ENCODE peak calls at places on chromosomes 7 and 10, in eight cellular contexts. One of them, this sample, is unnamed.

GRCh38 chr7:115662120-115662519 is 368.4 kb downstream of the TFEC start:
- DNase-seq in naive thymus-derived CD4-positive, alpha-beta T cell: no peak
- DNase-seq in CD8-positive, alpha-beta T cell: no peak
- DNase-seq in colonic mucosa: no peak
- DNase-seq in hepatocyte: no peak
- DNase-seq in HCT116: no peak
- DNase-seq in CD8-positive, alpha-beta memory T cell: no peak
- DNase-seq in thoracic aorta: no peak
- DNase-seq in this sample: no peak

GRCh38 chr7:70040971-70041766 is 442.9 kb downstream of the AUTS2 start:
- DNase-seq in naive thymus-derived CD4-positive, alpha-beta T cell: no peak
- DNase-seq in CD8-positive, alpha-beta T cell: no peak
- DNase-seq in colonic mucosa: no peak
- DNase-seq in hepatocyte: peak; percentile 36
- DNase-seq in HCT116: no peak
- DNase-seq in CD8-positive, alpha-beta memory T cell: no peak
- DNase-seq in thoracic aorta: no peak
- DNase-seq in this sample: no peak

GRCh38 chr7:25823571-25823970 is 328.4 kb upstream of the NFE2L3 start:
- DNase-seq in naive thymus-derived CD4-positive, alpha-beta T cell: no peak
- DNase-seq in CD8-positive, alpha-beta T cell: no peak
- DNase-seq in colonic mucosa: no peak
- DNase-seq in hepatocyte: no peak
- DNase-seq in HCT116: no peak
- DNase-seq in CD8-positive, alpha-beta memory T cell: no peak
- DNase-seq in thoracic aorta: no peak
- DNase-seq in this sample: no peak

GRCh38 chr7:80781146-80781545 is 137.7 kb downstream of the SEMA3C start:
- DNase-seq in naive thymus-derived CD4-positive, alpha-beta T cell: no peak
- DNase-seq in CD8-positive, alpha-beta T cell: no peak
- DNase-seq in colonic mucosa: no peak
- DNase-seq in hepatocyte: no peak
- DNase-seq in HCT116: no peak
- DNase-seq in CD8-positive, alpha-beta memory T cell: no peak
- DNase-seq in thoracic aorta: no peak
- DNase-seq in this sample: no peak

GRCh38 chr7:24052572-24053223 is 231.3 kb upstream of the NPY start:
- DNase-seq in naive thymus-derived CD4-positive, alpha-beta T cell: no peak
- DNase-seq in CD8-positive, alpha-beta T cell: no peak
- DNase-seq in colonic mucosa: no peak
- DNase-seq in hepatocyte: no peak
- DNase-seq in HCT116: peak; percentile 7
- DNase-seq in CD8-positive, alpha-beta memory T cell: no peak
- DNase-seq in thoracic aorta: no peak
- DNase-seq in this sample: no peak

GRCh38 chr7:4247106-4247876 is 434.8 kb upstream of the FOXK1 start:
- DNase-seq in naive thymus-derived CD4-positive, alpha-beta T cell: no peak
- DNase-seq in CD8-positive, alpha-beta T cell: no peak
- DNase-seq in colonic mucosa: no peak
- DNase-seq in hepatocyte: no peak
- DNase-seq in HCT116: no peak
- DNase-seq in CD8-positive, alpha-beta memory T cell: no peak
- DNase-seq in thoracic aorta: no peak
- DNase-seq in this sample: no peak

GRCh38 chr7:69411018-69411417 is 187.3 kb upstream of the AUTS2 start:
- DNase-seq in naive thymus-derived CD4-positive, alpha-beta T cell: no peak
- DNase-seq in CD8-positive, alpha-beta T cell: no peak
- DNase-seq in colonic mucosa: no peak
- DNase-seq in hepatocyte: no peak
- DNase-seq in HCT116: no peak
- DNase-seq in CD8-positive, alpha-beta memory T cell: no peak
- DNase-seq in thoracic aorta: no peak
- DNase-seq in this sample: no peak

GRCh38 chr10:129703287-129704137 is 236.5 kb downstream of the MGMT start:
- DNase-seq in naive thymus-derived CD4-positive, alpha-beta T cell: no peak
- DNase-seq in CD8-positive, alpha-beta T cell: no peak
- DNase-seq in colonic mucosa: no peak
- DNase-seq in hepatocyte: no peak
- DNase-seq in HCT116: no peak
- DNase-seq in CD8-positive, alpha-beta memory T cell: no peak
- DNase-seq in thoracic aorta: no peak
- DNase-seq in this sample: no peak

GRCh38 chr7:7119668-7120208 is 62.6 kb upstream of the C1GALT1 start:
- DNase-seq in naive thymus-derived CD4-positive, alpha-beta T cell: no peak
- DNase-seq in CD8-positive, alpha-beta T cell: no peak
- DNase-seq in colonic mucosa: no peak
- DNase-seq in hepatocyte: no peak
- DNase-seq in HCT116: no peak
- DNase-seq in CD8-positive, alpha-beta memory T cell: no peak
- DNase-seq in thoracic aorta: no peak
- DNase-seq in this sample: no peak

GRCh38 chr10:97858001-97858439 is 8.4 kb downstream of the GOLGA7B start:
- DNase-seq in naive thymus-derived CD4-positive, alpha-beta T cell: no peak
- DNase-seq in CD8-positive, alpha-beta T cell: no peak
- DNase-seq in colonic mucosa: no peak
- DNase-seq in hepatocyte: peak; percentile 44
- DNase-seq in HCT116: no peak
- DNase-seq in CD8-positive, alpha-beta memory T cell: no peak
- DNase-seq in thoracic aorta: no peak
- DNase-seq in this sample: no peak

GRCh38 chr7:103996017-103996551 is 6.6 kb upstream of the RELN start:
- DNase-seq in naive thymus-derived CD4-positive, alpha-beta T cell: no peak
- DNase-seq in CD8-positive, alpha-beta T cell: no peak
- DNase-seq in colonic mucosa: no peak
- DNase-seq in hepatocyte: no peak
- DNase-seq in HCT116: no peak
- DNase-seq in CD8-positive, alpha-beta memory T cell: no peak
- DNase-seq in thoracic aorta: no peak
- DNase-seq in this sample: no peak

GRCh38 chr10:770975-771374 is 81.5 kb upstream of the DIP2C start:
- DNase-seq in naive thymus-derived CD4-positive, alpha-beta T cell: no peak
- DNase-seq in CD8-positive, alpha-beta T cell: no peak
- DNase-seq in colonic mucosa: peak; percentile 10
- DNase-seq in hepatocyte: no peak
- DNase-seq in HCT116: no peak
- DNase-seq in CD8-positive, alpha-beta memory T cell: no peak
- DNase-seq in thoracic aorta: no peak
- DNase-seq in this sample: no peak

GRCh38 chr10:129972966-129973673 is 9.0 kb upstream of the EBF3 start:
- DNase-seq in naive thymus-derived CD4-positive, alpha-beta T cell: no peak
- DNase-seq in CD8-positive, alpha-beta T cell: no peak
- DNase-seq in colonic mucosa: no peak
- DNase-seq in hepatocyte: no peak
- DNase-seq in HCT116: no peak
- DNase-seq in CD8-positive, alpha-beta memory T cell: no peak
- DNase-seq in thoracic aorta: no peak
- DNase-seq in this sample: no peak

GRCh38 chr10:7410800-7411670 is at the start of gene SFMBT2:
- DNase-seq in naive thymus-derived CD4-positive, alpha-beta T cell: peak; percentile 60
- DNase-seq in CD8-positive, alpha-beta T cell: peak; percentile 67
- DNase-seq in colonic mucosa: peak; percentile 42
- DNase-seq in hepatocyte: peak; percentile 75
- DNase-seq in HCT116: no peak
- DNase-seq in CD8-positive, alpha-beta memory T cell: peak; percentile 56
- DNase-seq in thoracic aorta: no peak
- DNase-seq in this sample: no peak
- H3K4me3 ChIP-seq in naive thymus-derived CD4-positive, alpha-beta T cell: peak within 1 kb of the TSS; percentile 92
- H3K4me3 ChIP-seq in CD8-positive, alpha-beta T cell: peak within 1 kb of the TSS; percentile 96
- H3K4me3 ChIP-seq in colonic mucosa: peak within 1 kb of the TSS; percentile 54
- H3K4me3 ChIP-seq in hepatocyte: peak within 1 kb of the TSS; percentile 81
- H3K4me3 ChIP-seq in HCT116: no peak within 1 kb of the TSS
- H3K4me3 ChIP-seq in CD8-positive, alpha-beta memory T cell: peak within 1 kb of the TSS; percentile 96
- H3K4me3 ChIP-seq in thoracic aorta: peak within 1 kb of the TSS; percentile 85
- H3K4me3 ChIP-seq in this sample: peak within 1 kb of the TSS; percentile 53

DNA sequence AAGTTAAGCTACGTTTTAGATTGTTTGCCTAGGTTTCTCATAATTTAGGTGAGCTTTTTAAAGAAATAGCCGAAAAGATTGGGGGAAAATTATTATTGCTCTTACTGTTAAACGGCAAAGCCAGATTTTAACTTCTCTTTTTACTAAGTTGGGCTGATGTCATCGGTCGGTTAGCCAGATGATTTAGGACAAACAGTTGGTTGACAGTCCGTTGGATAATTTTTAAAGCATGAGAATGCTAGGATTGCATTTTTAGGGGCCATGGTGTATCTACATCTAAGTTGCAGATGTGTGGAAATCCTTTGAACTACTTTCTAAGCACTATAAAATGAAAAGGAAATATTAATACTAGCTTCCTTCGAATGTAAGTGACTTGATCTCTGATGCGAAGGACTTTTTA is 280.9 kb upstream of the AKR1E2 start:
- DNase-seq in naive thymus-derived CD4-positive, alpha-beta T cell: no peak
- DNase-seq in CD8-positive, alpha-beta T cell: no peak
- DNase-seq in colonic mucosa: no peak
- DNase-seq in hepatocyte: no peak
- DNase-seq in HCT116: no peak
- DNase-seq in CD8-positive, alpha-beta memory T cell: no peak
- DNase-seq in thoracic aorta: no peak
- DNase-seq in this sample: no peak
- H3K4me1 ChIP-seq in naive thymus-derived CD4-positive, alpha-beta T cell: no peaks in the 10 kb centered on the region
- H3K4me1 ChIP-seq in CD8-positive, alpha-beta T cell: no peaks in the 10 kb centered on the region
- H3K4me1 ChIP-seq in colonic mucosa: no peaks in the 10 kb centered on the region
- H3K4me1 ChIP-seq in hepatocyte: peaks cover 4% of the 10 kb centered on the region
- H3K4me1 ChIP-seq in HCT116: no peaks in the 10 kb centered on the region
- H3K4me1 ChIP-seq in CD8-positive, alpha-beta memory T cell: no peaks in the 10 kb centered on the region
- H3K4me1 ChIP-seq in thoracic aorta: peaks cover 17% of the 10 kb centered on the region
- H3K4me1 ChIP-seq in this sample: no peaks in the 10 kb centered on the region

DNA sequence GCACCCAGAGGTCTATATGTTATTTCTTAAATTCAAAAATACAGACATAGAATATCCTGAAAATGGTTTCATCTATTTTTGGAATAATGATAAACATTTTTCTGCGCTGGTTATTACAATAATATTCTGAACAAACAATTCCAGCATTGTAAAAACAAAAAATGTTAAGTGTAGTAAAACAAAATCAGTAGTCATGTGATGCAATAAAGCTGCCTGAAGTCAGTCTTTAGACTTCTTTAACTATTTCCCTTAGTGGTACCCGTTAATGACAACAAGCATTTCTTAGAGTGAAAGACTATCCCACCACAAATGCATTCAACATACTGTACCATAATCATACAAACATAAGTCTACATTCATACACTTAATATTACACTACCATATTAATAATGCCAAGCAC is 1.6 kb downstream of the SKAP2 start:
- DNase-seq in naive thymus-derived CD4-positive, alpha-beta T cell: no peak
- DNase-seq in CD8-positive, alpha-beta T cell: no peak
- DNase-seq in colonic mucosa: no peak
- DNase-seq in hepatocyte: no peak
- DNase-seq in HCT116: no peak
- DNase-seq in CD8-positive, alpha-beta memory T cell: no peak
- DNase-seq in thoracic aorta: no peak
- DNase-seq in this sample: no peak
- H3K4me3 ChIP-seq in naive thymus-derived CD4-positive, alpha-beta T cell: no peak overlapping the region
- H3K4me3 ChIP-seq in CD8-positive, alpha-beta T cell: no peak overlapping the region
- H3K4me3 ChIP-seq in colonic mucosa: no peak overlapping the region
- H3K4me3 ChIP-seq in hepatocyte: no peak overlapping the region
- H3K4me3 ChIP-seq in HCT116: peak overlapping the region; percentile 64
- H3K4me3 ChIP-seq in CD8-positive, alpha-beta memory T cell: no peak overlapping the region
- H3K4me3 ChIP-seq in thoracic aorta: no peak overlapping the region
- H3K4me3 ChIP-seq in this sample: no peak overlapping the region

GRCh38 chr10:79089579-79090110 is 20.9 kb downstream of the ZMIZ1 start:
- DNase-seq in naive thymus-derived CD4-positive, alpha-beta T cell: no peak
- DNase-seq in CD8-positive, alpha-beta T cell: no peak
- DNase-seq in colonic mucosa: no peak
- DNase-seq in hepatocyte: no peak
- DNase-seq in HCT116: no peak
- DNase-seq in CD8-positive, alpha-beta memory T cell: no peak
- DNase-seq in thoracic aorta: no peak
- DNase-seq in this sample: no peak

GRCh38 chr10:79087721-79088120 is 19.0 kb downstream of the ZMIZ1 start:
- DNase-seq in naive thymus-derived CD4-positive, alpha-beta T cell: no peak
- DNase-seq in CD8-positive, alpha-beta T cell: no peak
- DNase-seq in colonic mucosa: no peak
- DNase-seq in hepatocyte: no peak
- DNase-seq in HCT116: no peak
- DNase-seq in CD8-positive, alpha-beta memory T cell: no peak
- DNase-seq in thoracic aorta: no peak
- DNase-seq in this sample: no peak

GRCh38 chr10:79088176-79088575 is 19.4 kb downstream of the ZMIZ1 start:
- DNase-seq in naive thymus-derived CD4-positive, alpha-beta T cell: no peak
- DNase-seq in CD8-positive, alpha-beta T cell: no peak
- DNase-seq in colonic mucosa: peak; percentile 73
- DNase-seq in hepatocyte: no peak
- DNase-seq in HCT116: no peak
- DNase-seq in CD8-positive, alpha-beta memory T cell: no peak
- DNase-seq in thoracic aorta: no peak
- DNase-seq in this sample: no peak

GRCh38 chr10:79090134-79090803 is 21.5 kb downstream of the ZMIZ1 start:
- DNase-seq in naive thymus-derived CD4-positive, alpha-beta T cell: no peak
- DNase-seq in CD8-positive, alpha-beta T cell: no peak
- DNase-seq in colonic mucosa: no peak
- DNase-seq in hepatocyte: no peak
- DNase-seq in HCT116: no peak
- DNase-seq in CD8-positive, alpha-beta memory T cell: no peak
- DNase-seq in thoracic aorta: no peak
- DNase-seq in this sample: no peak

GRCh38 chr10:79088613-79089355 is 20.0 kb downstream of the ZMIZ1 start:
- DNase-seq in naive thymus-derived CD4-positive, alpha-beta T cell: no peak
- DNase-seq in CD8-positive, alpha-beta T cell: no peak
- DNase-seq in colonic mucosa: no peak
- DNase-seq in hepatocyte: no peak
- DNase-seq in HCT116: no peak
- DNase-seq in CD8-positive, alpha-beta memory T cell: no peak
- DNase-seq in thoracic aorta: no peak
- DNase-seq in this sample: no peak
- H3K4me1 ChIP-seq in naive thymus-derived CD4-positive, alpha-beta T cell: peaks cover 13% of the 10 kb centered on the region
- H3K4me1 ChIP-seq in CD8-positive, alpha-beta T cell: peaks cover 8% of the 10 kb centered on the region
- H3K4me1 ChIP-seq in colonic mucosa: peaks cover 21% of the 10 kb centered on the region
- H3K4me1 ChIP-seq in hepatocyte: peaks cover 31% of the 10 kb centered on the region
- H3K4me1 ChIP-seq in HCT116: peaks cover 15% of the 10 kb centered on the region
- H3K4me1 ChIP-seq in CD8-positive, alpha-beta memory T cell: peaks cover 22% of the 10 kb centered on the region
- H3K4me1 ChIP-seq in thoracic aorta: peaks cover 59% of the 10 kb centered on the region
- H3K4me1 ChIP-seq in this sample: peaks cover 16% of the 10 kb centered on the region

DNA sequence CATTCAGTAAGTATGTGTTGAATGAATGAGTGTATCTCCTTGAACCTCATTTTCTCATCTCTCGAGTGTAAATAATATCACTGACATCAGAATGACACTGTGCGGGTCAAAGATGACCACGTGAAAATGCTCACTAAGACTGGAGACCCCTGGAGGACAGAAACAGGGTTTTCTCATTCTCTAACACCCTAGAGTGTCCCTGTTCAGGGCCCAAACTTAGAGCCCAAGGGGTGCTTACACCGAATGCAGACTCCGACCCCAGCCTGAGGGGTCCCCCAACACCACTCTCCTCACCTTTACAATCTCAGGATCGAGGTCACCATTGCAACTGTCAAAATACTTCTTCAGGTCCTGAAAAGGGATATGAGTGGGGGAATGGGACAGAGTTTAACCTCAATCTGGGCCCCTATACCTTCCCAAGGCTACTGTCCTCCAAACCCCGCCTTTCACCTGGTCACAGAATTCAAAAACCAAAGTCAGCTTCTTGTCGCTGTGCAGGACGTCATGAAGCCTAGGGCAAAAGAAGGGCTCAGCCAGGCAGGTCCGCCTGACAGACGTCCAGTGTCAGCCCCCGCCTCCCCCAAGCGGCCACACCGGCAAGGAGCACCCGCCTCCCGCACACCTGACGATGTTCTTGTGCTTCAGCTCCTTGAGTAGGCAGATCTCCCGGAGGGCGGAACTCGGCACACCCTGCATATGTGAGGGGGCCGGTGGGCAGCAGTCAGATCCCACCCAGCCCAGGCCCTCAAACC is 1.2 kb downstream of the CDK5 start:
- DNase-seq in naive thymus-derived CD4-positive, alpha-beta T cell: no peak
- DNase-seq in CD8-positive, alpha-beta T cell: no peak
- DNase-seq in colonic mucosa: peak; percentile 38
- DNase-seq in hepatocyte: peak; percentile 72
- DNase-seq in HCT116: no peak
- DNase-seq in CD8-positive, alpha-beta memory T cell: no peak
- DNase-seq in thoracic aorta: no peak
- DNase-seq in this sample: no peak
- H3K4me3 ChIP-seq in naive thymus-derived CD4-positive, alpha-beta T cell: no peak overlapping the region
- H3K4me3 ChIP-seq in CD8-positive, alpha-beta T cell: no peak overlapping the region
- H3K4me3 ChIP-seq in colonic mucosa: peak overlapping the region; percentile 46
- H3K4me3 ChIP-seq in hepatocyte: peak overlapping the region; percentile 83
- H3K4me3 ChIP-seq in HCT116: peak overlapping the region; percentile 81
- H3K4me3 ChIP-seq in CD8-positive, alpha-beta memory T cell: no peak overlapping the region
- H3K4me3 ChIP-seq in thoracic aorta: peak overlapping the region; percentile 98
- H3K4me3 ChIP-seq in this sample: peak overlapping the region; percentile 78

This sample was measured in iPS DF 6.9.